ENCODE peak calls at places on chromosomes 13 and 19, in five cellular contexts. Z is psoas muscle, Y is neural crest cell, H is H9, J is GM13977. V is an unnamed sample.
A peak's percentile ranks its signal among the peaks of the same experiment; 100 is the strongest.

GRCh38 chr19:56350416-56351045 is 35.9 kb upstream of the ZSCAN5A start:
- DNase-seq in Y (peak; percentile 31), J (peak; percentile 36), Z (no peak), H (no peak), V (no peak)

GRCh38 chr13:73387318-73387717 is 328.5 kb downstream of the KLF5 start:
- DNase-seq in H (no peak), Y (no peak), J (no peak), Z (no peak), V (no peak)

GRCh38 chr19:44570603-44570983 is 41.1 kb upstream of the CEACAM20 start:
- DNase-seq in Y (no peak), J (no peak), Z (no peak), H (no peak), V (no peak)

GRCh38 chr13:76552373-76552772 is 333.8 kb downstream of the KCTD12 start:
- DNase-seq in J (no peak), H (no peak), Z (no peak), Y (no peak), V (no peak)

GRCh38 chr13:84654654-84655244 is 772.5 kb upstream of the SLITRK1 start:
- DNase-seq in Z (no peak), H (peak; percentile 84), Y (no peak), J (no peak), V (no peak)

GRCh38 chr13:24854311-24854710 is 90.3 kb downstream of the RNF17 start:
- DNase-seq in J (no peak), Y (no peak), H (no peak), Z (no peak), V (no peak)

GRCh38 chr19:42024622-42025111 is 30.6 kb upstream of the ATP1A3 start:
- DNase-seq in Z (peak; percentile 29), J (no peak), H (no peak), Y (no peak), V (no peak)

GRCh38 chr19:15551183-15552004 is 43.1 kb downstream of the CYP4F22 start:
- DNase-seq in J (peak; percentile 62), Y (no peak), H (peak; percentile 97), Z (no peak), V (no peak)

GRCh38 chr13:100397627-100398026 is 191.0 kb downstream of the GGACT start:
- DNase-seq in Y (no peak), H (no peak), J (no peak), Z (no peak), V (no peak)

GRCh38 chr19:14091885-14092462 is 1.4 kb upstream of the SAMD1 start:
- DNase-seq in Y (no peak), H (no peak), Z (no peak), J (peak; percentile 81), V (no peak)

GRCh38 chr13:27038323-27038722 is 133.3 kb downstream of the USP12 start:
- DNase-seq in H (no peak), Z (no peak), Y (no peak), J (no peak), V (no peak)

GRCh38 chr19:28556371-28556770 is 656.6 kb downstream of the UQCRFS1 start:
- DNase-seq in H (peak; percentile 7), Y (no peak), Z (no peak), J (no peak), V (no peak)

GRCh38 chr19:3551808-3552095 is 5.6 kb downstream of the MFSD12 start:
- DNase-seq in Y (no peak), J (no peak), Z (no peak), H (no peak), V (no peak)

GRCh38 chr13:45120967-45121366 is 657 bp downstream of the GTF2F2 start:
- DNase-seq in Y (no peak), H (no peak), Z (no peak), J (peak; percentile 14), V (no peak)

GRCh38 chr19:49926520-49926919 is 2.5 kb upstream of the ATF5 start:
- DNase-seq in J (no peak), Y (no peak), H (no peak), Z (no peak), V (no peak)

GRCh38 chr13:84479656-84480055 is 597.4 kb upstream of the SLITRK1 start:
- DNase-seq in Z (no peak), J (no peak), H (no peak), Y (no peak), V (no peak)

GRCh38 chr13:65453982-65454381 is 1776.2 kb downstream of the PCDH9 start:
- DNase-seq in Y (no peak), Z (no peak), J (no peak), H (no peak), V (no peak)

GRCh38 chr19:28319918-28320317 is 893.0 kb downstream of the UQCRFS1 start:
- DNase-seq in J (no peak), H (no peak), Y (no peak), Z (no peak), V (no peak)

GRCh38 chr19:39003188-39003587 is 27.6 kb upstream of the FBXO17 start:
- DNase-seq in H (no peak), J (no peak), Y (no peak), Z (no peak), V (no peak)

GRCh38 chr13:45439000-45439399 is 20.8 kb upstream of the SLC25A30 start:
- DNase-seq in H (no peak), Y (no peak), J (no peak), Z (no peak), V (no peak)

GRCh38 chr19:6048348-6048747 is 62.0 kb downstream of the RFX2 start:
- DNase-seq in J (no peak), H (no peak), Z (no peak), Y (no peak), V (no peak)

GRCh38 chr19:15448778-15449619 is 757 bp downstream of the WIZ start:
- DNase-seq in J (peak; percentile 74), Z (no peak), Y (no peak), H (no peak), V (no peak)

GRCh38 chr13:24644051-24644450 is 36.2 kb upstream of the ATP12A start:
- DNase-seq in Y (no peak), J (no peak), H (no peak), Z (no peak), V (no peak)

GRCh38 chr19:13441810-13442512 is 64.3 kb downstream of the CACNA1A start:
- DNase-seq in Y (peak; percentile 73), H (peak; percentile 73), Z (no peak), J (peak; percentile 27), V (no peak)

GRCh38 chr13:92661406-92661805 is 565.2 kb upstream of the GPC6 start:
- DNase-seq in J (no peak), Z (no peak), Y (no peak), H (no peak), V (no peak)

GRCh38 chr13:110907951-110908898 is 6.6 kb downstream of the ANKRD10 start:
- DNase-seq in J (no peak), Y (no peak), H (peak; percentile 81), Z (no peak), V (no peak)

GRCh38 chr13:31793246-31793645 is 53.9 kb downstream of the RXFP2 start:
- DNase-seq in Y (no peak), H (no peak), Z (no peak), J (no peak), V (no peak)

GRCh38 chr13:71368301-71368700 is 498.7 kb downstream of the DACH1 start:
- DNase-seq in Y (no peak), Z (no peak), J (no peak), H (no peak), V (no peak)

GRCh38 chr13:43110036-43110435 is 86.7 kb downstream of the DNAJC15 start:
- DNase-seq in J (no peak), H (no peak), Y (no peak), Z (no peak), V (no peak)

GRCh38 chr13:91017031-91017668 is 330.3 kb upstream of the MIR17HG start:
- DNase-seq in J (peak; percentile 66), H (peak; percentile 62), Y (peak; percentile 44), Z (peak; percentile 13), V (no peak)

GRCh38 chr13:24128112-24128511 is 32.4 kb upstream of the SPATA13 start:
- DNase-seq in H (no peak), Y (no peak), Z (no peak), J (no peak), V (no peak)

GRCh38 chr13:18995259-18995873 is 186.3 kb downstream of the TUBA3C start:
- DNase-seq in Y (no peak), Z (peak; percentile 25), J (no peak), H (no peak), V (no peak)

GRCh38 chr13:77507931-77508776 is 27.4 kb upstream of the SCEL start:
- DNase-seq in Z (no peak), J (no peak), H (no peak), Y (no peak), V (no peak)

GRCh38 chr13:48749699-48750473 is 96.2 kb downstream of the CYSLTR2 start:
- DNase-seq in Y (peak; percentile 61), Z (peak; percentile 85), J (peak; percentile 60), H (peak; percentile 72), V (peak; percentile 87)
- TF ChIP-seq CTCF in Y (peak; percentile 60), Z (peak; percentile 47), J (peak; percentile 68), H (peak; percentile 69), V (peak; percentile 19)

GRCh38 chr19:19033426-19034203 is at the start of the genes ARMC6 and SUGP2:
- DNase-seq in Z (peak; percentile 87), J (peak; percentile 99), H (peak; percentile 90), Y (peak; percentile 82), V (peak; percentile 81)
- TF ChIP-seq CTCF in Z (peak; percentile 10), J (no peak), H (peak; percentile 17), Y (no peak), V (no peak)

GRCh38 chr19:11738746-11739620 is at the start of gene ZNF823:
- DNase-seq in Y (peak; percentile 99), Z (peak; percentile 97), J (peak; percentile 96), H (peak; percentile 98), V (peak; percentile 92)

GRCh38 chr19:11736696-11737095 is 2.0 kb downstream of the ZNF823 start:
- DNase-seq in J (peak; percentile 44), Z (peak; percentile 31), Y (no peak), H (no peak), V (no peak)

GRCh38 chr19:11735375-11735774 is 3.4 kb downstream of the ZNF823 start:
- DNase-seq in Z (no peak), J (no peak), Y (no peak), H (no peak), V (no peak)

GRCh38 chr19:11737964-11738745 is 591 bp downstream of the ZNF823 start:
- DNase-seq in Z (peak; percentile 28), H (peak; percentile 36), J (peak; percentile 58), Y (no peak), V (peak; percentile 67)
- TF ChIP-seq CTCF in Z (no peak), H (peak; percentile 12), J (no peak), Y (no peak), V (no peak)

GRCh38 chr19:35648017-35648961 is at the start of gene COX6B1:
- DNase-seq in Z (peak; percentile 92), H (peak; percentile 97), J (peak; percentile 96), Y (peak; percentile 79), V (peak; percentile 95)
- TF ChIP-seq CTCF in Z (no peak), H (no peak), J (no peak), Y (no peak), V (no peak)

DNA sequence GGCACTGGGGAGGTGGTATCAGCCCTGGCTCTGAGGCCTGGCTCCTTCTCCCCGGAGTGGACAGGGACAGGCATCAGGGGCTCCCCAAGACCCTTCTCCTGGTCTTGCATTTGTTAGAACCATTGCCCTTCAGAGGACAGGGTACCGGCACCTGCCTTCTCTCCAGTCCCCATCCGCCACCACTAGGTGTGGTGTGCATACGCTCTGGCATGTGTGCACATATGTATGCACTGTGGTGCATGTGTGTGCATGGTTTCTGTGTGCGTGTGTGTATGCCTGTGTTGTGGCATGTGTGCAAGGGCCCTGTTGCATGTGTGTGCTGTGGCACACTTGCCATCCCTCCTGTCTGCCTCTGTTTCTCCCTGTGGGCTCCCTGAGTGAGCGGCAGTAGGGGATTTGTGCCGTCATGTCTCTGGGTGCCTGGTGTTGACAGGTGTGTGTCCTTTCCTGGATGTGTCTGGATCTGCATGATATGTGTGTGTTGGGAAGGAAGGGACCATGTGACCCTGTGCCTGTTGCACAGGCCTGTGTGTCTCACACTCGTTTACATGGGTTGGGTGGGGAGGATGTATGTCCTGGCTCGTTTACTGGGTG is 9.3 kb downstream of the KCTD15 start:
- DNase-seq in J (no peak), Z (no peak), H (no peak), Y (no peak), V (no peak)
- TF ChIP-seq CTCF in J (no peak), Z (no peak), H (no peak), Y (no peak), V (no peak)

V was measured in CD14-positive monocyte.